ENCODE peak calls at places on chromosomes 6 and 20, in five cellular contexts. V is fibroblast of mammary gland; Q is effector CD4-positive, alpha-beta T cell; K is endothelial cell; I is T-cell. S is an unnamed sample.

GRCh38 chr6:41059569-41059968 is 6.6 kb downstream of the APOBEC2 start:
- DNase-seq in V (peak), Q (no peak), I (no peak), K (no peak), S (no peak)

GRCh38 chr6:14951704-14952103 is 294.2 kb upstream of the JARID2 start:
- DNase-seq in K (no peak), Q (no peak), V (no peak), I (no peak), S (no peak)

GRCh38 chr6:112877134-112878100 is 530.3 kb downstream of the RFPL4B start:
- DNase-seq in V (peak), I (no peak), Q (no peak), K (no peak), S (no peak)

GRCh38 chr6:105428342-105428957 is 25.6 kb upstream of the PREP start:
- DNase-seq in I (no peak), V (peak), K (no peak), Q (no peak), S (no peak)

GRCh38 chr6:41748542-41748941 is 1.3 kb upstream of the PGC start:
- DNase-seq in K (no peak), Q (no peak), I (no peak), V (no peak), S (no peak)

GRCh38 chr6:135163440-135163738 is 17.7 kb upstream of the MYB start:
- DNase-seq in V (no peak), K (no peak), I (peak), Q (peak), S (peak)

GRCh38 chr6:31053873-31054272 is 43.6 kb downstream of the MUC22 start:
- DNase-seq in V (no peak), K (no peak), Q (no peak), I (no peak), S (no peak)

GRCh38 chr6:108945686-108946158 is 97.5 kb downstream of the ARMC2 start:
- DNase-seq in V (peak), I (no peak), Q (no peak), K (no peak), S (no peak)

GRCh38 chr20:49935746-49936152 is 448 bp upstream of the RNF114 start:
- DNase-seq in Q (no peak), K (no peak), V (no peak), I (no peak), S (no peak)

GRCh38 chr6:75752365-75752764 is 3.3 kb downstream of the MYO6 start:
- DNase-seq in V (no peak), K (no peak), Q (no peak), I (no peak), S (no peak)

GRCh38 chr20:24866008-24866407 is 83.1 kb upstream of the CST7 start:
- DNase-seq in Q (no peak), K (no peak), I (no peak), V (no peak), S (no peak)

GRCh38 chr6:47000842-47001241 is 41.3 kb downstream of the ADGRF1 start:
- DNase-seq in K (no peak), I (no peak), V (no peak), Q (no peak), S (no peak)

GRCh38 chr6:113591896-113592827 is 265.0 kb upstream of the MARCKS start:
- DNase-seq in V (no peak), Q (no peak), I (no peak), K (no peak), S (no peak)

GRCh38 chr6:107786709-107787588 is 37.2 kb downstream of the SCML4 start:
- DNase-seq in Q (no peak), K (no peak), V (no peak), I (peak), S (peak)

GRCh38 chr6:32189082-32189741 is 790 bp downstream of the PBX2 start:
- DNase-seq in K (no peak), Q (no peak), I (no peak), V (no peak), S (no peak)

GRCh38 chr6:146543940-146544661 is 468 bp downstream of the RAB32 start:
- DNase-seq in V (peak), I (no peak), Q (no peak), K (peak), S (no peak)

S was measured in central memory CD4-positive, alpha-beta T cell.